ENCODE peak calls at places on chromosome 22, in five cellular contexts. One of them, this sample, is unnamed.

GRCh38 chr22:48703265-48703941 is 1124.3 kb downstream of the BRD1 start:
- DNase-seq in HepG2: no peak
- DNase-seq in H1: no peak
- DNase-seq in GM12878: no peak
- DNase-seq in K562: no peak
- DNase-seq in this sample: peak; percentile 1

GRCh38 chr22:25025586-25025985 is 73.1 kb downstream of the KIAA1671 start:
- DNase-seq in HepG2: peak; percentile 48
- DNase-seq in H1: no peak
- DNase-seq in GM12878: no peak
- DNase-seq in K562: no peak
- DNase-seq in this sample: no peak

GRCh38 chr22:18000441-18001039 is 23.8 kb downstream of the MICAL3 start:
- DNase-seq in HepG2: no peak
- DNase-seq in H1: no peak
- DNase-seq in GM12878: no peak
- DNase-seq in K562: peak; percentile 27
- DNase-seq in this sample: peak; percentile 32

GRCh38 chr22:22878801-22879674 is 8.6 kb upstream of the IGLL5 start:
- DNase-seq in HepG2: no peak
- DNase-seq in H1: no peak
- DNase-seq in GM12878: no peak
- DNase-seq in K562: no peak
- DNase-seq in this sample: no peak

GRCh38 chr22:49046546-49047305 is 780.9 kb downstream of the BRD1 start:
- DNase-seq in HepG2: peak; percentile 50
- DNase-seq in H1: peak; percentile 81
- DNase-seq in GM12878: no peak
- DNase-seq in K562: peak; percentile 47
- DNase-seq in this sample: peak; percentile 90

GRCh38 chr22:50059185-50059880 is 1.2 kb upstream of the TTLL8 start:
- DNase-seq in HepG2: peak; percentile 24
- DNase-seq in H1: peak; percentile 27
- DNase-seq in GM12878: no peak
- DNase-seq in K562: peak; percentile 24
- DNase-seq in this sample: peak; percentile 59

GRCh38 chr22:42991010-42991651 is 23.8 kb downstream of the PACSIN2 start:
- DNase-seq in HepG2: no peak
- DNase-seq in H1: no peak
- DNase-seq in GM12878: no peak
- DNase-seq in K562: peak; percentile 19
- DNase-seq in this sample: no peak

GRCh38 chr22:17501679-17502285 is 61.5 kb upstream of the SLC25A18 start:
- DNase-seq in HepG2: peak; percentile 63
- DNase-seq in H1: no peak
- DNase-seq in GM12878: peak; percentile 57
- DNase-seq in K562: peak; percentile 75
- DNase-seq in this sample: no peak

GRCh38 chr22:35684270-35684700 is 33.4 kb upstream of the APOL5 start:
- DNase-seq in HepG2: peak; percentile 19
- DNase-seq in H1: no peak
- DNase-seq in GM12878: no peak
- DNase-seq in K562: peak; percentile 25
- DNase-seq in this sample: peak; percentile 39

GRCh38 chr22:25546751-25547150 is 17.7 kb upstream of the GRK3 start:
- DNase-seq in HepG2: no peak
- DNase-seq in H1: no peak
- DNase-seq in GM12878: no peak
- DNase-seq in K562: no peak
- DNase-seq in this sample: no peak

GRCh38 chr22:40855960-40856512 is 403 bp downstream of the ST13 start:
- DNase-seq in HepG2: no peak
- DNase-seq in H1: no peak
- DNase-seq in GM12878: no peak
- DNase-seq in K562: peak; percentile 37
- DNase-seq in this sample: peak; percentile 61

GRCh38 chr22:45230026-45230845 is 10.5 kb downstream of the KIAA0930 start:
- DNase-seq in HepG2: no peak
- DNase-seq in H1: no peak
- DNase-seq in GM12878: no peak
- DNase-seq in K562: no peak
- DNase-seq in this sample: no peak

GRCh38 chr22:24505337-24505736 is 10.2 kb downstream of the UPB1 start:
- DNase-seq in HepG2: peak; percentile 89
- DNase-seq in H1: no peak
- DNase-seq in GM12878: no peak
- DNase-seq in K562: no peak
- DNase-seq in this sample: no peak

GRCh38 chr22:17257578-17257977 is 38.3 kb upstream of the ADA2 start:
- DNase-seq in HepG2: no peak
- DNase-seq in H1: no peak
- DNase-seq in GM12878: no peak
- DNase-seq in K562: no peak
- DNase-seq in this sample: peak; percentile 25

GRCh38 chr22:22883090-22883727 is 4.4 kb upstream of the IGLL5 start:
- DNase-seq in HepG2: no peak
- DNase-seq in H1: no peak
- DNase-seq in GM12878: no peak
- DNase-seq in K562: no peak
- DNase-seq in this sample: no peak

GRCh38 chr22:46001046-46001425 is 24.1 kb upstream of the WNT7B start:
- DNase-seq in HepG2: no peak
- DNase-seq in H1: no peak
- DNase-seq in GM12878: no peak
- DNase-seq in K562: no peak
- DNase-seq in this sample: no peak

GRCh38 chr22:25156736-25157135 is 42.9 kb upstream of the CRYBB3 start:
- DNase-seq in HepG2: no peak
- DNase-seq in H1: no peak
- DNase-seq in GM12878: no peak
- DNase-seq in K562: no peak
- DNase-seq in this sample: no peak

GRCh38 chr22:44926124-44926475 is 83.7 kb downstream of the PHF21B start:
- DNase-seq in HepG2: no peak
- DNase-seq in H1: no peak
- DNase-seq in GM12878: no peak
- DNase-seq in K562: no peak
- DNase-seq in this sample: no peak

GRCh38 chr22:46833228-46833627 is 70.8 kb downstream of the TBC1D22A start:
- DNase-seq in HepG2: peak; percentile 41
- DNase-seq in H1: peak; percentile 39
- DNase-seq in GM12878: no peak
- DNase-seq in K562: peak; percentile 11
- DNase-seq in this sample: peak; percentile 67

GRCh38 chr22:41524809-41525449 is 19.3 kb downstream of the POLR3H start:
- DNase-seq in HepG2: no peak
- DNase-seq in H1: no peak
- DNase-seq in GM12878: no peak
- DNase-seq in K562: no peak
- DNase-seq in this sample: peak; percentile 29

GRCh38 chr22:35563211-35563610 is 22.6 kb downstream of the RASD2 start:
- DNase-seq in HepG2: no peak
- DNase-seq in H1: no peak
- DNase-seq in GM12878: no peak
- DNase-seq in K562: no peak
- DNase-seq in this sample: no peak

GRCh38 chr22:40524392-40525249 is 111.9 kb downstream of the MRTFA start:
- DNase-seq in HepG2: peak; percentile 19
- DNase-seq in H1: no peak
- DNase-seq in GM12878: no peak
- DNase-seq in K562: no peak
- DNase-seq in this sample: no peak

GRCh38 chr22:49965291-49966040 is 4.9 kb downstream of the PIM3 start:
- DNase-seq in HepG2: no peak
- DNase-seq in H1: no peak
- DNase-seq in GM12878: no peak
- DNase-seq in K562: no peak
- DNase-seq in this sample: peak; percentile 11

GRCh38 chr22:33601062-33601461 is 319.2 kb downstream of the LARGE1 start:
- DNase-seq in HepG2: no peak
- DNase-seq in H1: no peak
- DNase-seq in GM12878: no peak
- DNase-seq in K562: no peak
- DNase-seq in this sample: no peak

GRCh38 chr22:46081036-46081830 is 69.1 kb upstream of the PPARA start:
- DNase-seq in HepG2: no peak
- DNase-seq in H1: no peak
- DNase-seq in GM12878: no peak
- DNase-seq in K562: no peak
- DNase-seq in this sample: peak; percentile 7

GRCh38 chr22:21961886-21962654 is 9.4 kb upstream of the PPM1F start:
- DNase-seq in HepG2: no peak
- DNase-seq in H1: no peak
- DNase-seq in GM12878: no peak
- DNase-seq in K562: no peak
- DNase-seq in this sample: no peak

GRCh38 chr22:47162865-47163264 is 400.4 kb downstream of the TBC1D22A start:
- DNase-seq in HepG2: no peak
- DNase-seq in H1: no peak
- DNase-seq in GM12878: no peak
- DNase-seq in K562: no peak
- DNase-seq in this sample: peak; percentile 3

GRCh38 chr22:17831527-17832251 is 57.4 kb upstream of the BID start:
- DNase-seq in HepG2: no peak
- DNase-seq in H1: no peak
- DNase-seq in GM12878: no peak
- DNase-seq in K562: no peak
- DNase-seq in this sample: no peak

GRCh38 chr22:40345271-40345670 is 1.0 kb upstream of the ADSL start:
- DNase-seq in HepG2: no peak
- DNase-seq in H1: no peak
- DNase-seq in GM12878: no peak
- DNase-seq in K562: peak; percentile 15
- DNase-seq in this sample: no peak

GRCh38 chr22:45552580-45553332 is 50.1 kb downstream of the FBLN1 start:
- DNase-seq in HepG2: no peak
- DNase-seq in H1: no peak
- DNase-seq in GM12878: no peak
- DNase-seq in K562: no peak
- DNase-seq in this sample: no peak

GRCh38 chr22:50111056-50111455 is 21.2 kb downstream of the MOV10L1 start:
- DNase-seq in HepG2: no peak
- DNase-seq in H1: no peak
- DNase-seq in GM12878: no peak
- DNase-seq in K562: no peak
- DNase-seq in this sample: no peak

GRCh38 chr22:49587987-49588386 is 239.7 kb downstream of the BRD1 start:
- DNase-seq in HepG2: no peak
- DNase-seq in H1: no peak
- DNase-seq in GM12878: no peak
- DNase-seq in K562: no peak
- DNase-seq in this sample: peak; percentile 9

GRCh38 chr22:42170946-42171345 is 40.3 kb upstream of the CYP2D6 start:
- DNase-seq in HepG2: no peak
- DNase-seq in H1: no peak
- DNase-seq in GM12878: no peak
- DNase-seq in K562: no peak
- DNase-seq in this sample: no peak

DNA sequence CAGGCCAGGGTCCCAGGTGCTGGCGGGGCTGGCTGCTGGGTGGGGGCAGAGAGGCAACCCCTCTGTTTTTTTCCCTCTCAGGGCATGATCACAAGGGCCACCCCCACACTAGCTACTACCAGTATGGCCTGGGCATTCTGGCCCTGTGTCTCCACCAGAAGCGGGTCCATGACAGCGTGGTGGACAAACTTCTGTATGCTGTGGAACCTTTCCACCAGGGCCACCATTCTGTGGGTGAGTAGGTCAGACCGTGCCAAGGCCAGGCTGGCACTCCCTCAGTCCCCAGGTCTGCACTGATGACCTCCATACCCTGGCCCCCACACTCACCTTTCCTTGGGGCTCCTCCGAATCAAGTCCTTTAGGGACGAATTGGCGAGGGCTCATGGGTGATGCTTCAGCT is 7.3 kb downstream of the TCN2 start:
- DNase-seq in HepG2: no peak
- DNase-seq in H1: no peak
- DNase-seq in GM12878: no peak
- DNase-seq in K562: no peak
- DNase-seq in this sample: no peak
- TF ChIP-seq ATF2 in HepG2: no peak
- TF ChIP-seq ATF2 in H1: no peak
- TF ChIP-seq ATF2 in GM12878: no peak
- TF ChIP-seq ATF2 in K562: no peak
- TF ChIP-seq ATF2 in this sample: no peak

GRCh38 chr22:32020117-32020516 is 22.9 kb upstream of the SLC5A1 start:
- DNase-seq in HepG2: peak; percentile 5
- DNase-seq in H1: no peak
- DNase-seq in GM12878: no peak
- DNase-seq in K562: no peak
- DNase-seq in this sample: no peak
- TF ChIP-seq ATF2 in HepG2: no peak
- TF ChIP-seq ATF2 in H1: no peak
- TF ChIP-seq ATF2 in GM12878: no peak
- TF ChIP-seq ATF2 in K562: no peak
- TF ChIP-seq ATF2 in this sample: no peak

GRCh38 chr22:26564181-26564580 is 25.8 kb downstream of the TPST2 start:
- DNase-seq in HepG2: no peak
- DNase-seq in H1: no peak
- DNase-seq in GM12878: no peak
- DNase-seq in K562: no peak
- DNase-seq in this sample: no peak

GRCh38 chr22:26564672-26565071 is 25.3 kb downstream of the TPST2 start:
- DNase-seq in HepG2: no peak
- DNase-seq in H1: no peak
- DNase-seq in GM12878: no peak
- DNase-seq in K562: no peak
- DNase-seq in this sample: no peak

GRCh38 chr22:26561756-26562417 is 28.0 kb downstream of the TPST2 start:
- DNase-seq in HepG2: no peak
- DNase-seq in H1: no peak
- DNase-seq in GM12878: no peak
- DNase-seq in K562: no peak
- DNase-seq in this sample: no peak

GRCh38 chr22:26565181-26565580 is 24.8 kb downstream of the TPST2 start:
- DNase-seq in HepG2: no peak
- DNase-seq in H1: no peak
- DNase-seq in GM12878: no peak
- DNase-seq in K562: no peak
- DNase-seq in this sample: no peak

DNA sequence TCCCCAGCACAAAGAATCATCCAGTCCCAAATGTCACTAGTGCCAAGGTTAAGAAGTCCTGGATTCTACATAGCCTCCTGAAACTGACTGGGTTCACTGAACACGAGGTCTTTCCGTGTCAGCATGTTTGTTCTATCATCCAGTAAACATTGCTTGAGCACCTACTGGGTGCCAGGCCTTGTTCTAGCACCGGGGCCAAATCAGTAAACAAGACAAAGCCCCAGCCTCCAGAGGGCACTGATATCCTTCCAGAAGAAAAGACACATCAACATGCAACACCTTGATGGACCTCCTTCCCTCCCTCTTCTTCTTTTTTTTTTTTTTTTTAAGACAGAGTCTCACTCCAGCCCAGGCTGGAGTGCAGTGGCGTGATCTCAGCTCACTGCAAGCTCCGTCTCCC is 26.9 kb downstream of the TPST2 start:
- DNase-seq in HepG2: no peak
- DNase-seq in H1: no peak
- DNase-seq in GM12878: no peak
- DNase-seq in K562: no peak
- DNase-seq in this sample: no peak
- TF ChIP-seq ATF2 in HepG2: no peak
- TF ChIP-seq ATF2 in H1: no peak
- TF ChIP-seq ATF2 in GM12878: no peak
- TF ChIP-seq ATF2 in K562: no peak
- TF ChIP-seq ATF2 in this sample: no peak

GRCh38 chr22:39148727-39149535 is 3.5 kb downstream of the CBX7 start:
- DNase-seq in HepG2: no peak
- DNase-seq in H1: no peak
- DNase-seq in GM12878: peak; percentile 69
- DNase-seq in K562: no peak
- DNase-seq in this sample: peak; percentile 69
- TF ChIP-seq ATF2 in HepG2: no peak
- TF ChIP-seq ATF2 in H1: no peak
- TF ChIP-seq ATF2 in GM12878: no peak
- TF ChIP-seq ATF2 in K562: no peak
- TF ChIP-seq ATF2 in this sample: no peak

This sample was measured in WTC11.